ENCODE peak calls at places on chromosomes 1 and 21, in eight cellular contexts. R is A549; C is adipocyte; L is left ventricle myocardium superior; J is C1 segment of cervical spinal cord; O is left lung; D is activated T-helper 1 cell treated with anti-CD3 and anti-CD28 coated beads, Interleukin-12 subunit alpha, Interleukin-12 subunit beta, Interleukin-2, Interleukin-4 antibody, amounts not matched to agents 30 ng/mL and 10 ng/mL and 1 ng/mL, durations not matched to agents 14 hours and 24 hours and 36 hours; I is stimulated activated naive CD8-positive, alpha-beta T cell treated with anti-CD3 and anti-CD28 coated beads, Interleukin-15, amount 100 ng/mL, for 72 hours. K is an unnamed sample.

GRCh38 chr1:78045850-78046778 is at the start of gene GIPC2:
- DNase-seq in R (no peak), C (peak; percentile 59), L (peak; percentile 61), J (no peak), O (no peak), D (peak; percentile 5), I (peak; percentile 42), K (no peak)

GRCh38 chr21:43703068-43703880 is 15.7 kb upstream of the PDXK start:
- DNase-seq in R (no peak), C (peak; percentile 93), L (peak; percentile 83), J (no peak), O (peak; percentile 67), D (no peak), I (no peak), K (no peak)

GRCh38 chr1:180270767-180271639 is 40.9 kb downstream of the LHX4 start:
- DNase-seq in R (no peak), C (peak; percentile 39), L (no peak), J (no peak), O (no peak), D (no peak), I (no peak), K (no peak)

GRCh38 chr1:21590116-21590905 is 78.8 kb downstream of the RAP1GAP start:
- DNase-seq in R (no peak), C (no peak), L (no peak), J (no peak), O (no peak), D (no peak), I (no peak), K (no peak)

GRCh38 chr1:39196244-39197215 is 8.0 kb upstream of the MACF1 start:
- DNase-seq in R (no peak), C (peak; percentile 46), L (no peak), J (no peak), O (no peak), D (peak; percentile 51), I (peak; percentile 61), K (no peak)

GRCh38 chr1:61935516-61935915 is 193.2 kb downstream of the PATJ start:
- DNase-seq in R (no peak), C (no peak), L (no peak), J (no peak), O (no peak), D (no peak), I (no peak), K (no peak)

GRCh38 chr1:156114919-156115513 is 505 bp downstream of the LMNA start:
- DNase-seq in R (no peak), C (no peak), L (peak; percentile 69), J (no peak), O (no peak), D (no peak), I (no peak), K (no peak)

GRCh38 chr1:161019767-161020572 is 982 bp downstream of the F11R start:
- DNase-seq in R (no peak), C (no peak), L (no peak), J (no peak), O (no peak), D (no peak), I (no peak), K (no peak)

GRCh38 chr1:90550616-90551406 is 166.3 kb downstream of the BARHL2 start:
- DNase-seq in R (no peak), C (no peak), L (no peak), J (no peak), O (no peak), D (no peak), I (no peak), K (no peak)

GRCh38 chr1:79193211-79194079 is 186.9 kb upstream of the ADGRL4 start:
- DNase-seq in R (peak; percentile 0), C (peak; percentile 74), L (no peak), J (no peak), O (no peak), D (no peak), I (no peak), K (no peak)

GRCh38 chr1:228321478-228321877 is 85.2 kb downstream of the TRIM11 start:
- DNase-seq in R (no peak), C (no peak), L (peak; percentile 20), J (no peak), O (no peak), D (no peak), I (no peak), K (no peak)

GRCh38 chr1:1207254-1207902 is 986 bp upstream of the TNFRSF18 start:
- DNase-seq in R (no peak), C (no peak), L (peak; percentile 22), J (no peak), O (no peak), D (no peak), I (no peak), K (no peak)

GRCh38 chr21:31554511-31555022 is 104.9 kb upstream of the SOD1 start:
- DNase-seq in R (no peak), C (peak; percentile 36), L (no peak), J (no peak), O (no peak), D (peak; percentile 18), I (peak; percentile 51), K (no peak)

GRCh38 chr1:230516890-230517289 is 90.8 kb upstream of the PGBD5 start:
- DNase-seq in R (no peak), C (no peak), L (peak; percentile 56), J (no peak), O (no peak), D (no peak), I (no peak), K (no peak)

GRCh38 chr1:221203224-221204054 is 324.2 kb downstream of the HLX start:
- DNase-seq in R (peak; percentile 51), C (peak; percentile 92), L (peak; percentile 77), J (peak; percentile 10), O (peak; percentile 75), D (peak; percentile 51), I (peak; percentile 61), K (peak; percentile 27)

GRCh38 chr1:198892065-198892464 is 253.2 kb downstream of the PTPRC start:
- DNase-seq in R (no peak), C (peak; percentile 54), L (no peak), J (no peak), O (no peak), D (no peak), I (no peak), K (no peak)

GRCh38 chr1:64403331-64403730 is 66.6 kb upstream of the CACHD1 start:
- DNase-seq in R (no peak), C (no peak), L (no peak), J (no peak), O (no peak), D (no peak), I (no peak), K (no peak)

GRCh38 chr1:4010284-4010683 is 110.2 kb upstream of the C1orf174 start:
- DNase-seq in R (no peak), C (no peak), L (no peak), J (no peak), O (no peak), D (no peak), I (no peak), K (no peak)

GRCh38 chr21:28754862-28755261 is 237.8 kb downstream of the LTN1 start:
- DNase-seq in R (no peak), C (no peak), L (no peak), J (no peak), O (no peak), D (no peak), I (no peak), K (no peak)

GRCh38 chr1:200445213-200445612 is 35.4 kb upstream of the ZNF281 start:
- DNase-seq in R (no peak), C (no peak), L (no peak), J (no peak), O (no peak), D (no peak), I (peak; percentile 18), K (no peak)

GRCh38 chr1:86104606-86105532 is 51.7 kb downstream of the COL24A1 start:
- DNase-seq in R (no peak), C (no peak), L (no peak), J (no peak), O (no peak), D (no peak), I (no peak), K (no peak)

GRCh38 chr1:197691816-197692215 is 83.5 kb downstream of the DENND1B start:
- DNase-seq in R (no peak), C (no peak), L (no peak), J (no peak), O (no peak), D (no peak), I (no peak), K (no peak)

GRCh38 chr1:112803906-112804762 is 89.0 kb upstream of the PPM1J start:
- DNase-seq in R (peak; percentile 65), C (peak; percentile 81), L (peak; percentile 73), J (peak; percentile 50), O (peak; percentile 74), D (peak; percentile 29), I (peak; percentile 66), K (no peak)

GRCh38 chr1:19477284-19478240 is 7.8 kb downstream of the CAPZB start:
- DNase-seq in R (no peak), C (no peak), L (no peak), J (no peak), O (no peak), D (no peak), I (peak; percentile 69), K (no peak)

GRCh38 chr1:157104598-157105293 is 5.1 kb upstream of the ETV3L start:
- DNase-seq in R (peak; percentile 35), C (no peak), L (no peak), J (no peak), O (no peak), D (no peak), I (no peak), K (no peak)

GRCh38 chr1:89615676-89616598 is 17.0 kb upstream of the LRRC8C start:
- DNase-seq in R (no peak), C (no peak), L (peak; percentile 35), J (no peak), O (no peak), D (no peak), I (no peak), K (no peak)

GRCh38 chr1:88985033-88985432 is 7.4 kb downstream of the KYAT3 start:
- DNase-seq in R (peak; percentile 7), C (peak; percentile 92), L (no peak), J (no peak), O (no peak), D (no peak), I (no peak), K (no peak)

GRCh38 chr1:170657275-170657853 is 6.6 kb upstream of the PRRX1 start:
- DNase-seq in R (no peak), C (no peak), L (no peak), J (no peak), O (no peak), D (no peak), I (no peak), K (no peak)

GRCh38 chr21:23101111-23101510 is 2102.9 kb downstream of the NCAM2 start:
- DNase-seq in R (no peak), C (no peak), L (no peak), J (no peak), O (no peak), D (no peak), I (no peak), K (no peak)

GRCh38 chr1:221740941-221741363 is 937 bp downstream of the DUSP10 start:
- DNase-seq in R (no peak), C (peak; percentile 55), L (peak; percentile 34), J (no peak), O (peak; percentile 36), D (peak; percentile 25), I (no peak), K (no peak)

GRCh38 chr1:47443530-47444316 is 5.9 kb downstream of the FOXD2 start:
- DNase-seq in R (no peak), C (no peak), L (no peak), J (no peak), O (no peak), D (no peak), I (no peak), K (no peak)

GRCh38 chr1:100671604-100672003 is 47.9 kb upstream of the VCAM1 start:
- DNase-seq in R (no peak), C (peak; percentile 32), L (no peak), J (no peak), O (no peak), D (no peak), I (no peak), K (no peak)

GRCh38 chr1:214224605-214225354 is 56.2 kb upstream of the SMYD2 start:
- DNase-seq in R (no peak), C (peak; percentile 56), L (no peak), J (peak; percentile 7), O (no peak), D (no peak), I (no peak), K (no peak)

GRCh38 chr1:217482356-217483102 is 148.4 kb downstream of the GPATCH2 start:
- DNase-seq in R (no peak), C (peak; percentile 50), L (no peak), J (no peak), O (no peak), D (peak; percentile 46), I (peak; percentile 79), K (no peak)